ENCODE peak calls at places on chromosomes 6 and 20, in six cellular contexts. N is uterus, E is HCT116, B is ovary, Z is left lung, O is esophagus squamous epithelium. M is an unnamed sample.
A peak's percentile ranks its signal among the peaks of the same experiment; 100 is the strongest.

GRCh38 chr20:14885661-14886060 is 548.2 kb upstream of the FLRT3 start:
- DNase-seq in E (no peak), B (no peak), Z (no peak), N (no peak), O (no peak), M (no peak)

GRCh38 chr6:125104425-125104824 is 49.1 kb upstream of the TPD52L1 start:
- DNase-seq in N (no peak), Z (no peak), B (no peak), E (no peak), O (no peak), M (no peak)

GRCh38 chr6:95530176-95530799 is 47.0 kb upstream of the MANEA start:
- DNase-seq in N (no peak), O (no peak), Z (no peak), E (no peak), B (no peak), M (no peak)

GRCh38 chr6:154558984-154559383 is 48.5 kb upstream of the CNKSR3 start:
- DNase-seq in Z (no peak), E (no peak), N (no peak), O (no peak), B (no peak), M (no peak)

GRCh38 chr6:168188974-168189678 is 110.1 kb upstream of the FRMD1 start:
- DNase-seq in Z (no peak), N (peak; percentile 8), B (no peak), O (no peak), E (no peak), M (no peak)

GRCh38 chr6:162856885-162857284 is 129.1 kb downstream of the PACRG start:
- DNase-seq in B (no peak), Z (no peak), O (no peak), E (peak; percentile 29), N (no peak), M (peak; percentile 77)

GRCh38 chr6:32941412-32941784 is 570 bp upstream of the HLA-DMB start:
- DNase-seq in Z (no peak), B (no peak), N (no peak), O (no peak), E (no peak), M (peak; percentile 63)

GRCh38 chr20:49595811-49596545 is 28.0 kb upstream of the PTGIS start:
- DNase-seq in O (no peak), E (no peak), N (peak; percentile 64), B (no peak), Z (no peak), M (peak; percentile 78)

GRCh38 chr20:46304852-46305251 is 3.4 kb downstream of the CDH22 start:
- DNase-seq in B (no peak), Z (no peak), N (no peak), O (no peak), E (no peak), M (no peak)

GRCh38 chr6:126033696-126034095 is 47.4 kb downstream of the TRMT11 start:
- DNase-seq in N (peak; percentile 70), E (no peak), O (no peak), Z (no peak), B (no peak), M (peak; percentile 56)

GRCh38 chr6:159434410-159434809 is 258.6 kb downstream of the SOD2 start:
- DNase-seq in B (no peak), Z (no peak), N (no peak), O (no peak), E (no peak), M (no peak)

GRCh38 chr6:167247814-167248595 is 43.1 kb upstream of the UNC93A start:
- DNase-seq in N (no peak), B (no peak), E (no peak), O (no peak), Z (no peak), M (no peak)

GRCh38 chr6:71284785-71285184 is 3.8 kb upstream of the OGFRL1 start:
- DNase-seq in E (no peak), Z (no peak), B (no peak), N (no peak), O (no peak), M (no peak)

GRCh38 chr20:36919715-36920333 is 31.7 kb downstream of the SAMHD1 start:
- DNase-seq in E (peak; percentile 49), B (no peak), N (no peak), O (no peak), Z (no peak), M (no peak)

GRCh38 chr6:169420912-169421543 is 167.4 kb upstream of the THBS2 start:
- DNase-seq in N (no peak), B (no peak), Z (no peak), E (peak; percentile 26), O (no peak), M (no peak)

GRCh38 chr6:193773-194310 is 98.4 kb upstream of the DUSP22 start:
- DNase-seq in N (no peak), B (no peak), Z (no peak), E (no peak), O (no peak), M (no peak)

GRCh38 chr20:18077157-18077556 is 19.4 kb upstream of the OVOL2 start:
- DNase-seq in Z (no peak), O (no peak), E (no peak), B (no peak), N (no peak), M (no peak)

GRCh38 chr20:15396026-15396425 is 1058.6 kb upstream of the FLRT3 start:
- DNase-seq in Z (no peak), B (no peak), N (no peak), E (no peak), O (no peak), M (no peak)

GRCh38 chr6:69795469-69796080 is 1.2 kb downstream of the LMBRD1 start:
- DNase-seq in Z (no peak), E (no peak), B (no peak), O (no peak), N (no peak), M (no peak)

GRCh38 chr6:4274382-4275082 is 139.2 kb upstream of the ECI2 start:
- DNase-seq in Z (no peak), O (no peak), E (no peak), B (no peak), N (no peak), M (no peak)

GRCh38 chr6:15358579-15359327 is 112.9 kb downstream of the JARID2 start:
- DNase-seq in Z (no peak), B (no peak), O (no peak), E (no peak), N (no peak), M (peak; percentile 79)

DNA sequence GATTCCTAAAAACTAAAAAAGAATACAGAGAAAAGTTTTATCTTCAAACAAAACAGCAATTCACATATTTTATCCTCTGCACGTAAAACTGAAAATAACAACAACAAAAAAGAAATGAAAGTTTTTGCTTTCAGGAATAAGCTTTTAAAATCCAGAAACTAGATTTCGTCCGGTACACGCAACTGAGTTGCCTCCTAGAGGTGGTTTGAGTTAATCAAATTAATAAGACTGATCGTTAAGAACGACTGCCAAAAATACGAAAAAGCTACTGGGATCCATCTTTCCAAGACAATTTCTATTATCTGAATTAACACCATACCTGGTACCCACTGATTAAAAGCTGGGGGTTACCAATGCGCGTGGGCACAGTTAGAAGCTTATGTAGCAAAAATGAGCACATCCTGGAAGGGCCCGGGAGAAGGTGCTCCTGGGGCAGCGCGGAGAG is 679 bp downstream of the PDCD2 start:
- DNase-seq in B (no peak), Z (no peak), N (no peak), O (no peak), E (no peak), M (no peak)
- TF ChIP-seq CTCF in B (no peak), Z (peak; percentile 24), N (no peak), O (no peak), E (no peak), M (no peak)

DNA sequence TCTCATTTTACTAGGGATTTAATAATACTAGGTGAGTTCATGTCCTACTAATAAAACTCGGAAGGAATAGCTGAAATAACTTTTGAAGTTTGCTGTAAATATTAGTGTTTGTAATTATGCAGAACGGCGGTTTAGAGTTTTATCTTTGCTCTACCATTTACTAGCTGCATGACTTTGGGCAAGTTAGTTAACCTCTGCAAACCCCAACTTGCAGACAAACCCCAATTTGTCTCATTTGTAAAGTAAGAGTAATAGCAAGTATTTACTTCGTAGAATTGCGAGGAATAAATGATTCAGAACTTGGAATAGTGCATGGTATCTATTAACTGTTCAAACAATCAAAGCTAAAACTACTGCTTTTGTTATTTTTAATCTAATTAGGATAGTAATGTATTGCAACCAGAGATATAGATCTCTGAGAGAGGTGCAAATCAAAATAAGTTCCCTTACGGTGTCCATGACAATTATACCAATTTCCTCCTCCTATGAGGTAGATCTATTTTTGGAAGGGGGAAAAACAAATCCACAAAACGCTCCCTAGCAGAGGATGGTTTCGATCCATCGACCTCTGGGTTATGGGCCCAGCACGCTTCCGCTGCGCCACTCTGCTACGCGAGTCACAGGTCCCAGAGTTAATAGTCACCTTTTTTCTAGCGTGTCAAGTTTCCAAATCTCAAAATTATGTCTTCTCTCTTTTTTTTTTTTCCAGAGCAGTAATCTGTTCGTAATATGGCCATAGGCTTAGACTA is 35.1 kb upstream of the BTN3A2 start:
- DNase-seq in O (no peak), E (no peak), Z (no peak), B (no peak), N (no peak), M (no peak)
- H3K4me3 ChIP-seq in O (no peak overlapping the region), E (peak overlapping the region; percentile 60), Z (no peak overlapping the region), B (no peak overlapping the region), N (no peak overlapping the region), M (no peak overlapping the region)

GRCh38 chr20:23065438-23066201 is 16.1 kb upstream of the THBD start:
- DNase-seq in Z (no peak), O (no peak), N (no peak), B (no peak), E (no peak), M (no peak)

GRCh38 chr20:23066772-23067171 is 17.3 kb upstream of the THBD start:
- DNase-seq in Z (no peak), B (no peak), O (no peak), E (no peak), N (no peak), M (no peak)

GRCh38 chr20:23069073-23069472 is 17.1 kb downstream of the CD93 start:
- DNase-seq in Z (no peak), B (no peak), E (no peak), O (no peak), N (no peak), M (no peak)

GRCh38 chr20:23063573-23063972 is 14.1 kb upstream of the THBD start:
- DNase-seq in O (no peak), E (no peak), Z (no peak), B (no peak), N (no peak), M (no peak)

GRCh38 chr20:23068283-23068682 is 17.8 kb downstream of the CD93 start:
- DNase-seq in N (no peak), O (no peak), B (no peak), E (no peak), Z (no peak), M (no peak)
- H3K27me3 ChIP-seq in N (no peaks in the 10 kb centered on the region), O (no peaks in the 10 kb centered on the region), B (no peaks in the 10 kb centered on the region), E (no peaks in the 10 kb centered on the region), Z (no peaks in the 10 kb centered on the region), M (peaks cover 2% of the 10 kb centered on the region)

DNA sequence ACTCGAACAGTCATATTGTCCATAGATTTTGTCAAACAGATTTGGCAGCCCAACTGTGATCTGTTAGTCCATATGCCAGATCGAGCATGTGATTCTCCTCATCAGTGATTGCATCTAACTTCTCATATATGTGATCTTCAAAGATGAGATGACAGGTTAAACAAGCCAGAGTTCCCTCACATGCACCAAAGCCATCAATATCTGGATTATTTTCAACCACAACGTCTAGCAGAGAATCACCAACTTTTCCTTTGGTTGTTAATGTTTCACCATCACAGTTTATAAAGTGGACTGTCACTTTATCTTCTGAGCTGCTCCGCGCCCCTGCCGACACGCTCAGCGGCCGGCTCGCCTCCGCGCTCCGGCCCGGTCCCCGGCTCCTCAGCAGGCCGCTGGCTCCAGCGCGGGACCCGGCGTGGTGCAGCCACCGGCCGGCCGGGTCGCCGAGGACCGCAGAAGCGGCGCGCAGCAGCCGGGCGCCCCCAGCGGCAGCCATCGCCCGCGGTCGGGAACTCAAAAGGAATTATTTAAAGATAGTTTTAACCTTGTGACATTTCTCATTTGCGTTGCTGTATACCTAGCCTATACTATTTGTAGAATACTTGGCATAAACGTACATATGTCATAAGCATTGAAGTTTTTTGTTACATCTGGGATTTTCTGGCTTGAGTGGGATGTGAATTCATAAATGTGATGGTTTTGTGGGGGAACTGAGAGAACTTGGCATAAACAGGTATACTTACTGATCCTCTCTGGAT is 40.1 kb upstream of the DYNLRB1 start:
- DNase-seq in O (no peak), E (no peak), N (peak; percentile 28), B (peak; percentile 57), Z (peak; percentile 37), M (no peak)
- TF ChIP-seq CTCF in O (peak; percentile 35), E (no peak), N (peak; percentile 69), B (peak; percentile 69), Z (peak; percentile 72), M (peak; percentile 40)